ENCODE peak calls at places on chromosome 19, in four cellular contexts. J is K562, B is H1, W is HepG2. G is an unnamed sample.

GRCh38 chr19:3361384-3362216 is 4.8 kb upstream of the NFIC start:
- DNase-seq in J (peak; percentile 75), B (no peak), W (no peak), G (no peak)

GRCh38 chr19:13153627-13154240 is 3.5 kb downstream of the IER2 start:
- DNase-seq in J (peak; percentile 73), B (no peak), W (no peak), G (no peak)

GRCh38 chr19:53294786-53295441 is 27.4 kb upstream of the VN1R4 start:
- DNase-seq in J (no peak), B (no peak), W (no peak), G (no peak)

GRCh38 chr19:17734146-17734545 is 14.9 kb downstream of the MAP1S start:
- DNase-seq in J (no peak), B (no peak), W (no peak), G (no peak)

GRCh38 chr19:3507371-3508120 is 1.4 kb downstream of the FZR1 start:
- DNase-seq in J (peak; percentile 47), B (peak; percentile 75), W (peak; percentile 74), G (no peak)

GRCh38 chr19:10142701-10143375 is 23.1 kb upstream of the EIF3G start:
- DNase-seq in J (no peak), B (no peak), W (no peak), G (no peak)

GRCh38 chr19:57241181-57241580 is 749 bp downstream of the ZNF805 start:
- DNase-seq in J (peak; percentile 13), B (no peak), W (peak; percentile 12), G (no peak)

GRCh38 chr19:23823952-23824389 is 65.3 kb upstream of the ZNF681 start:
- DNase-seq in J (peak; percentile 62), B (no peak), W (peak; percentile 9), G (peak; percentile 30)

GRCh38 chr19:21677696-21678418 is 89.5 kb downstream of the ZNF100 start:
- DNase-seq in J (no peak), B (no peak), W (no peak), G (no peak)

GRCh38 chr19:45404557-45405434 is at the start of gene PPP1R13L:
- DNase-seq in J (peak; percentile 92), B (peak; percentile 93), W (peak; percentile 76), G (peak; percentile 96)

GRCh38 chr19:6744381-6745288 is 5.2 kb downstream of the TRIP10 start:
- DNase-seq in J (no peak), B (no peak), W (no peak), G (peak; percentile 88)

GRCh38 chr19:38093587-38093986 is 130.4 kb downstream of the DPF1 start:
- DNase-seq in J (no peak), B (no peak), W (no peak), G (no peak)

GRCh38 chr19:13986348-13986904 is 19.7 kb downstream of the RFX1 start:
- DNase-seq in J (no peak), B (peak; percentile 85), W (no peak), G (no peak)

GRCh38 chr19:10004617-10005016 is 5.7 kb downstream of the COL5A3 start:
- DNase-seq in J (no peak), B (no peak), W (no peak), G (no peak)

GRCh38 chr19:55301459-55302331 is 17.9 kb downstream of the BRSK1 start:
- DNase-seq in J (peak; percentile 94), B (peak; percentile 100), W (peak; percentile 68), G (peak; percentile 100)

GRCh38 chr19:10346509-10346908 is 7.1 kb upstream of the ICAM3 start:
- DNase-seq in J (peak; percentile 49), B (no peak), W (peak; percentile 74), G (no peak)

GRCh38 chr19:27674701-27675100 is 1538.2 kb downstream of the UQCRFS1 start:
- DNase-seq in J (no peak), B (no peak), W (no peak), G (no peak)

GRCh38 chr19:3440082-3440481 is 40.2 kb downstream of the SMIM24 start:
- DNase-seq in J (peak; percentile 65), B (peak; percentile 92), W (peak; percentile 50), G (peak; percentile 63)

GRCh38 chr19:38685666-38686529 is 38.4 kb downstream of the ACTN4 start:
- DNase-seq in J (peak; percentile 57), B (peak; percentile 63), W (peak; percentile 65), G (peak; percentile 94)

GRCh38 chr19:39428309-39429112 is 7.2 kb downstream of the RPS16 start:
- DNase-seq in J (no peak), B (peak; percentile 88), W (peak; percentile 66), G (peak; percentile 94)

GRCh38 chr19:47518139-47518538 is 3.3 kb upstream of the NAPA start:
- DNase-seq in J (no peak), B (no peak), W (no peak), G (no peak)

GRCh38 chr19:13172335-13173128 is 22.3 kb downstream of the IER2 start:
- DNase-seq in J (peak; percentile 78), B (no peak), W (no peak), G (peak; percentile 60)

GRCh38 chr19:7544626-7545025 is 9.1 kb downstream of the PNPLA6 start:
- DNase-seq in J (no peak), B (no peak), W (no peak), G (no peak)

GRCh38 chr19:19399733-19400438 is 5.6 kb upstream of the GATAD2A start:
- DNase-seq in J (no peak), B (no peak), W (no peak), G (no peak)

DNA sequence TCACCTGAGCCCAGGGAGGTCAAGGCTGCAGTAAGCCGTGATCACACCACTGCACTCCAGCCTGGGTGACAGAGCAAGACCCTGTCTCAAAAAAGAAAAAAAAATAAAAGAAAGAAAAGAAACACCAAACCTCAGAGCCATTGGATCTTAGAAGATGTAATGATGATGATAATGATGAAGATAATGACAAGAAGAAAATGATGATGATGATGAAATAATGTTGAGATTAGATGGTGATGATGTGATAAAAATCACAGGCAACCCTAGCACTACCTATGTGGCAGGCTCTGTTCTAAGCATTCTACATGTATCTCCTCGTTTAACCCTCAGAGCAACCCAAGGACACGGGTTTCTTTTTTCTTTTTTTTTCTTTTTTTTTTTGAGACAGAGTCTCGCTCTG is 20.1 kb upstream of the HNRNPUL1 start:
- DNase-seq in J (no peak), B (no peak), W (no peak), G (no peak)
- TF ChIP-seq RNF2 in J (no peak), B (no peak), W (no peak), G (no peak)

GRCh38 chr19:1249990-1250298 is 1.6 kb downstream of the MIDN start:
- DNase-seq in J (no peak), B (no peak), W (no peak), G (no peak)

GRCh38 chr19:1247747-1248453 is 483 bp upstream of the MIDN start:
- DNase-seq in J (peak; percentile 86), B (peak; percentile 91), W (peak; percentile 46), G (no peak)

GRCh38 chr19:1250374-1251232 is 2.2 kb downstream of the MIDN start:
- DNase-seq in J (peak; percentile 88), B (no peak), W (peak; percentile 68), G (no peak)

GRCh38 chr19:1249298-1249989 is 1.1 kb downstream of the MIDN start:
- DNase-seq in J (peak; percentile 97), B (peak; percentile 89), W (peak; percentile 89), G (peak; percentile 93)

GRCh38 chr19:1248454-1249297 is at the start of gene MIDN:
- DNase-seq in J (peak; percentile 91), B (peak; percentile 95), W (peak; percentile 75), G (no peak)
- TF ChIP-seq RNF2 in J (no peak), B (no peak), W (no peak), G (no peak)

DNA sequence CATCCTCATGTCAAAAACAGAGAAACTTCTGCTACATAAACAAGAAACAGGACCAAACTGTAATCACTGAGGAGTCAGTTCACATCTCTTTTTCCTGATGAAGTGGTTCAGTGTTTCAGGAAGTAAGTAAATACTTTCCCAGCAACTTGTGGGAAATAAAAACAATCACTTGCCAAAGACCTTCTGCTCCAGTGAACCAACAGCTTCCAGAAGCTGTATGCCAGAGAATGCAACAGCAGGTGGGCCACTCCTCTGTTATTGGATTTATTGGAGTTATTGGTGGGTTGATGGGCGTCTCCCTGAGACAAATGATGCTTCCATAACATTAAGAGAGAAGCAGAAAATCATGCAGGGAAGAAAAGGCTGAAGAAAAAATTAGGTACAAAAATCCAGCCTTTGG is 9.9 kb downstream of the SLC6A16 start:
- DNase-seq in J (no peak), B (no peak), W (no peak), G (no peak)
- TF ChIP-seq RNF2 in J (no peak), B (no peak), W (no peak), G (no peak)

GRCh38 chr19:49590971-49591730 is at the start of gene PRR12:
- DNase-seq in J (peak; percentile 81), B (peak; percentile 77), W (peak; percentile 61), G (peak; percentile 96)
- TF ChIP-seq RNF2 in J (no peak), B (no peak), W (no peak), G (no peak)

G was measured in A549.